ENCODE peak calls at places on chromosomes 12 and 14, in four cellular contexts. A is A549, R is K562, Y is HepG2. I is an unnamed sample.

GRCh38 chr12:52119398-52120254 is 40.1 kb downstream of the SMIM41 start:
- DNase-seq in A (peak; percentile 55), Y (peak; percentile 70), R (peak; percentile 82), I (peak; percentile 86)

GRCh38 chr12:132285991-132286681 is 43.3 kb downstream of the GALNT9 start:
- DNase-seq in A (no peak), Y (peak; percentile 35), R (no peak), I (no peak)

GRCh38 chr14:105042813-105043212 is 21.9 kb upstream of the CDCA4 start:
- DNase-seq in A (no peak), Y (no peak), R (no peak), I (no peak)

GRCh38 chr14:32635103-32635719 is 303.5 kb upstream of the NPAS3 start:
- DNase-seq in Y (no peak), A (no peak), R (no peak), I (no peak)

GRCh38 chr14:101020971-101021370 is 117.4 kb upstream of the RTL1 start:
- DNase-seq in A (no peak), R (no peak), Y (no peak), I (no peak)

GRCh38 chr12:53343449-53343848 is 7.3 kb upstream of the SP7 start:
- DNase-seq in A (no peak), R (no peak), Y (no peak), I (no peak)

GRCh38 chr12:106645465-106646330 is 62.9 kb downstream of the RFX4 start:
- DNase-seq in A (no peak), Y (no peak), R (no peak), I (no peak)

GRCh38 chr14:20632448-20632830 is 9.1 kb downstream of the OR6S1 start:
- DNase-seq in R (no peak), A (no peak), Y (no peak), I (no peak)

GRCh38 chr12:1527789-1528188 is 66.6 kb downstream of the FBXL14 start:
- DNase-seq in A (no peak), Y (no peak), R (no peak), I (no peak)

GRCh38 chr12:51424662-51425539 is at the start of gene SLC4A8:
- DNase-seq in A (peak; percentile 96), R (peak; percentile 95), Y (peak; percentile 54), I (peak; percentile 99)

GRCh38 chr12:3185260-3185870 is 108.2 kb downstream of the TSPAN9 start:
- DNase-seq in Y (no peak), R (no peak), A (no peak), I (no peak)

GRCh38 chr12:106020736-106021135 is 118.0 kb downstream of the NUAK1 start:
- DNase-seq in Y (no peak), R (no peak), A (no peak), I (no peak)

GRCh38 chr12:50825372-50825838 is 17.3 kb upstream of the TMPRSS12 start:
- DNase-seq in A (peak; percentile 25), R (peak; percentile 27), Y (peak; percentile 62), I (no peak)

GRCh38 chr14:69719501-69719951 is 47.4 kb upstream of the SRSF5 start:
- DNase-seq in A (no peak), R (no peak), Y (no peak), I (peak; percentile 33)

GRCh38 chr12:125081427-125081826 is 16.2 kb downstream of the AACS start:
- DNase-seq in A (no peak), R (no peak), Y (no peak), I (no peak)

GRCh38 chr12:55396326-55396725 is 4.0 kb upstream of the OR6C65 start:
- DNase-seq in Y (no peak), A (no peak), R (no peak), I (no peak)

GRCh38 chr14:81221579-81222102 is 882 bp upstream of the GTF2A1 start:
- DNase-seq in R (no peak), Y (no peak), A (no peak), I (no peak)

GRCh38 chr12:80490329-80490728 is 46.3 kb downstream of the PTPRQ start:
- DNase-seq in R (no peak), A (no peak), Y (no peak), I (no peak)

GRCh38 chr12:116048886-116049285 is 228.6 kb downstream of the MED13L start:
- DNase-seq in A (no peak), R (no peak), Y (no peak), I (no peak)

GRCh38 chr14:104794641-104795467 is 694 bp downstream of the AKT1 start:
- DNase-seq in Y (no peak), A (no peak), R (peak; percentile 66), I (no peak)

GRCh38 chr12:101670007-101670671 is 27.3 kb upstream of the CHPT1 start:
- DNase-seq in R (peak; percentile 39), Y (peak; percentile 66), A (peak; percentile 44), I (peak; percentile 28)

GRCh38 chr14:38254565-38255407 is 1.1 kb downstream of the CLEC14A start:
- DNase-seq in R (no peak), Y (no peak), A (no peak), I (peak; percentile 17)

GRCh38 chr12:7376196-7376595 is 67.8 kb downstream of the CD163L1 start:
- DNase-seq in A (no peak), Y (no peak), R (no peak), I (no peak)
- TF ChIP-seq HMGXB4 in A (no peak), Y (no peak), R (no peak), I (no peak)

GRCh38 chr14:56135668-56136067 is 17.5 kb downstream of the PELI2 start:
- DNase-seq in Y (no peak), A (no peak), R (no peak), I (no peak)

GRCh38 chr14:56137842-56138241 is 19.6 kb downstream of the PELI2 start:
- DNase-seq in R (no peak), A (no peak), Y (no peak), I (peak; percentile 43)

GRCh38 chr14:56135001-56135400 is 16.8 kb downstream of the PELI2 start:
- DNase-seq in Y (no peak), A (no peak), R (no peak), I (no peak)

GRCh38 chr14:56138987-56139386 is 20.8 kb downstream of the PELI2 start:
- DNase-seq in Y (no peak), R (no peak), A (no peak), I (no peak)

DNA sequence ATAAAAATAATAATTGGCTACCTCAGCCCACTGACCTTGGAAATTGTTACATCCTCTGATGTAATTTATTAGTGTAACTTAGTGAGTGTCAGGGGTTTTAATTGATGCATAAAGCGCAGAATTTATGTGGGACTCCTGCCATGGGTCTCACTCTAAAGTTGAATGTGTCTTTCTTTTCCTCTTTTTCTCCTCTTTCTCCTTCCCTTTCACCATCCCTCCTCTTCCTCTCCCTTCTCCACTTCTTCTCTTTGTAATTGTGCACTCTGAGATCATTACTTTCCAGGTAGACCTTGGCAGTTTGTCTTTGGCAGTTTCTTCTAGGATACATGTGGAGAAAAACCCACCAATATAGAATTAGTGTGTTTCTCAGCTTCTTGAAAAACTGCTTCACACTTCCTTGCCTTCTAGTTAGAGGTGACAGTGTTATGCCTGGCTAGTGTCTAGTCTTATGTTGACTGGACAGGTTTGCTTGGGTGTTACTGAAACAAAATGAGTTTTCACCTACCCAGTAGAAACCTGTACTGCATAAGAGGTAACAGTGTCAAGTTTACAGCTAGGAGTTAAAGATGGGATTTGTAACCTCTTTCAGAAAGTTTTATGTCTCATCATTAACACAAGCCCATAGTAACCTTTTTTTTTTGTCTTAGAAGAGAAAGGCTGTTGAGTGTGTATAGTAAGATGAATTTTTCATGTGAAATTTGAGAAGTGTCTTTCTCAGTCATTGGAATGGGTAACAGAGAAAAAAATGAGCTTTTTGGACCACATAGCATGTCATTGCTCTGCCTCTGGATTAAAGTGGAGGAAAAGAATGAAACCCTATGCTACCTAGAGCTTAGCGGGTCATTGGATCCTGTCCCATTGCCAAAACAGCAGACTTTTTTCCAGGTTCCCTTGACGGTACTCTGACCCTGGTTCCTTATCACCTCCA is 18.6 kb downstream of the PELI2 start:
- DNase-seq in A (no peak), R (no peak), Y (no peak), I (no peak)
- TF ChIP-seq HMGXB4 in A (no peak), R (no peak), Y (no peak), I (no peak)

DNA sequence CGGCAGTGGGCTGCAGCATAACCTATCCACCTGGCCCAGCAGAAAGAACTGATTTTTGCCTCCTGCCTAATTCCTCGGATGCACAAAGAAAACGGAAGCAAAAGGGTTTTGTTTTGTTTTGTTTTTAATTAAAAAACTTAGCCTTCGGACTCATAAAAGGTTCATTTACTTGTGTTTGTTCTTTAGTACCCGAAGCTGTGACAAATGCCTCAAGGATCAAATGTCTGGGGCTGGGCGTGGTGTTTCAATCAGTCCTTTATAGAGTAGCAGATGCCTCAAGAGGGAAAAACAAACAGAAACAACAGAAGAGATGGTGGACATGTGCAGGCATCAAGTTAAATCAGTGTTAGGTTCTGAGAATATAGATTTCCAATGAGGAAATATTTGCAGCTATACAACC is 1.6 kb upstream of the WIF1 start:
- DNase-seq in A (no peak), R (no peak), Y (no peak), I (no peak)
- TF ChIP-seq HMGXB4 in A (no peak), R (no peak), Y (no peak), I (no peak)

DNA sequence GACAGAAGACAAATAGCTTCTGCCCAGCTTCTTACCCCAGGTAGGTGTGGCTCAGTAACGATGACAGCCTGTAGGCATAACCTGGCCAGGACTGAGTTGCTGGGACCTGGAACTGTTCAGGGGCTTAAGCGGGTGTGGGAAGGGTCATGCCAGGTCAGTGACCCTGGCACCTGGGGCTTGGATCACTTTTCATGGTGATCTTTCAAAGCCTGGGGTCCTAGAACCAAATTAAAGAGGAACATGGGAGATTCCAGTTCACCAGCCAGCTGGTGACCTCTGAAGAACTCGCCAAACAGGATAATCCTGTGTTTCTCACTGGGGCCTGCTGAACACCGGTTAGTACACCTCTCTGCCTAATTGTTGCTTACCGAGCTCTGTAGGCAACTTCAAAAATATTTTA is 102.6 kb upstream of the LMNTD1 start:
- DNase-seq in R (no peak), A (no peak), Y (no peak), I (no peak)
- TF ChIP-seq HMGXB4 in R (no peak), A (no peak), Y (no peak), I (no peak)

GRCh38 chr12:96368233-96368632 is 32.0 kb downstream of the CDK17 start:
- DNase-seq in A (no peak), Y (no peak), R (no peak), I (no peak)
- TF ChIP-seq HMGXB4 in A (no peak), Y (no peak), R (no peak), I (no peak)

I was measured in WTC11.